ENCODE peak calls at places on chromosomes 2 and 18, in four cellular contexts. A, R, G and S are unnamed samples.

GRCh38 chr2:26568076-26568890 is 72.9 kb downstream of the CIB4 start:
- DNase-seq in A (no peak), R (no peak), G (no peak), S (no peak)

GRCh38 chr2:197121756-197122385 is 188.7 kb downstream of the ANKRD44 start:
- DNase-seq in A (no peak), R (no peak), G (no peak), S (no peak)

GRCh38 chr2:28366496-28367282 is 26.0 kb upstream of the FOSL2 start:
- DNase-seq in A (no peak), R (no peak), G (no peak), S (no peak)

GRCh38 chr2:96875498-96876035 is 5.7 kb upstream of the SEMA4C start:
- DNase-seq in A (no peak), R (no peak), G (no peak), S (no peak)

GRCh38 chr2:233142355-233142897 is 82.3 kb downstream of the INPP5D start:
- DNase-seq in A (no peak), R (no peak), G (no peak), S (no peak)

GRCh38 chr18:37710731-37711130 is 145.1 kb upstream of the CELF4 start:
- DNase-seq in A (peak), R (no peak), G (no peak), S (no peak)

GRCh38 chr2:32741575-32741974 is 113.7 kb downstream of the TTC27 start:
- DNase-seq in A (no peak), R (no peak), G (no peak), S (no peak)

GRCh38 chr2:239678186-239678490 is 277.3 kb upstream of the HDAC4 start:
- DNase-seq in A (no peak), R (no peak), G (no peak), S (no peak)

GRCh38 chr2:168244318-168244717 is 3.1 kb downstream of the STK39 start:
- DNase-seq in A (peak), R (no peak), G (peak), S (peak)

GRCh38 chr2:70143314-70144150 is 47.3 kb downstream of the C2orf42 start:
- DNase-seq in A (no peak), R (peak), G (peak), S (peak)

GRCh38 chr18:55634545-55634944 is 46.6 kb upstream of the TCF4 start:
- DNase-seq in A (no peak), R (no peak), G (no peak), S (no peak)

GRCh38 chr2:26000561-26001211 is 18.4 kb upstream of the KIF3C start:
- DNase-seq in A (peak), R (peak), G (no peak), S (no peak)

GRCh38 chr2:113124984-113125855 is 2.2 kb upstream of the IL1RN start:
- DNase-seq in A (no peak), R (no peak), G (no peak), S (no peak)

GRCh38 chr18:10300739-10301138 is 153.7 kb upstream of the APCDD1 start:
- DNase-seq in A (no peak), R (no peak), G (no peak), S (no peak)

GRCh38 chr2:120559401-120559800 is 176.3 kb upstream of the GLI2 start:
- DNase-seq in A (no peak), R (no peak), G (no peak), S (no peak)

GRCh38 chr2:20470211-20470610 is 23.3 kb downstream of the RHOB start:
- DNase-seq in A (no peak), R (no peak), G (no peak), S (no peak)

GRCh38 chr2:141814150-141814549 is 316.7 kb downstream of the LRP1B start:
- DNase-seq in A (no peak), R (no peak), G (no peak), S (no peak)

GRCh38 chr2:60948926-60949579 is 67.7 kb downstream of the REL start:
- DNase-seq in A (no peak), R (no peak), G (no peak), S (no peak)

GRCh38 chr2:3180082-3180908 is 197.3 kb downstream of the EIPR1 start:
- DNase-seq in A (no peak), R (no peak), G (no peak), S (no peak)

GRCh38 chr2:151634726-151635467 is 99.4 kb downstream of the NEB start:
- DNase-seq in A (no peak), R (no peak), G (no peak), S (no peak)

GRCh38 chr2:25561136-25561850 is 112.1 kb downstream of the DTNB start:
- DNase-seq in A (no peak), R (no peak), G (no peak), S (no peak)